ENCODE peak calls at places on chromosome 16, in six cellular contexts. K is psoas muscle; O is CD8-positive, alpha-beta T cell; N is uterus; I is bronchial epithelial cell; A is lung. B is an unnamed sample.
A peak's percentile ranks its signal among the peaks of the same experiment; 100 is the strongest.

GRCh38 chr16:35102780-35103403 is 1643.5 kb downstream of the TP53TG3F start:
- DNase-seq in N (no peak), O (no peak), I (no peak), K (no peak), A (no peak), B (peak; percentile 75)

GRCh38 chr16:82855471-82855870 is 228.7 kb downstream of the CDH13 start:
- DNase-seq in I (no peak), N (no peak), O (no peak), K (no peak), A (no peak), B (no peak)

GRCh38 chr16:69566437-69567030 is 768 bp downstream of the NFAT5 start:
- DNase-seq in I (peak; percentile 44), O (no peak), K (peak; percentile 77), A (peak; percentile 68), N (peak; percentile 62), B (peak; percentile 69)

GRCh38 chr16:74699666-74700065 is 996 bp downstream of the MLKL start:
- DNase-seq in I (no peak), A (no peak), O (no peak), N (no peak), K (no peak), B (no peak)

GRCh38 chr16:29729116-29729521 is 16.7 kb downstream of the C16orf54 start:
- DNase-seq in O (no peak), K (no peak), I (peak; percentile 52), A (no peak), N (no peak), B (no peak)

GRCh38 chr16:69727916-69728270 is 1.5 kb upstream of the NQO1 start:
- DNase-seq in I (no peak), O (no peak), A (peak; percentile 84), K (no peak), N (no peak), B (peak; percentile 36)

GRCh38 chr16:80063028-80063767 is 462.7 kb upstream of the MAF start:
- DNase-seq in I (no peak), O (no peak), K (no peak), A (no peak), N (peak; percentile 18), B (no peak)

GRCh38 chr16:12681653-12682052 is 122.0 kb downstream of the CPPED1 start:
- DNase-seq in K (no peak), I (no peak), N (no peak), O (no peak), A (no peak), B (no peak)

GRCh38 chr16:11632455-11632921 is 35.8 kb upstream of the SNN start:
- DNase-seq in O (no peak), K (peak; percentile 66), A (no peak), N (peak; percentile 78), I (no peak), B (peak; percentile 82)

DNA sequence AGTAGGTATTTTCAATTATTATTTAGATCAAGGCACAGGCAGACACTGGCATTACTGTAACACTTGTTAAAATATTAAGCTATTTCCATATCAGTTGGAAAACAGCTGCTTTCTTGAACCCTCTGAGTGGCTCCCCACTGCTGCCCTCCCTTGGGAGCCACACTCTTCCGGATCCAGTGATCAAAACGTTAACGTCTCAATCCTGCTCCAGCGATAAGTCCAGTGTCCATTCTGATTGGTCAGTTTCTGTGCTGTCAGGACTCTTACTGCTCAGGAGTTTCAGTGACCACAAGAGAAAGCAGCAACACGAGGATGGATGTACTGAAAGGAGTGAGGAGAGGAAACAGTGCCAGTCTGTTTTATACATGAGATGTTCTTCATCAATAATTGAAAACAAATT is 13.8 kb upstream of the ZKSCAN2 start:
- DNase-seq in N (no peak), O (no peak), I (no peak), A (no peak), K (no peak), B (no peak)
- H3K36me3 ChIP-seq in N (no peaks in the 10 kb centered on the region), O (no peaks in the 10 kb centered on the region), I (no peaks in the 10 kb centered on the region), A (no peaks in the 10 kb centered on the region), K (no peaks in the 10 kb centered on the region), B (no peaks in the 10 kb centered on the region)

DNA sequence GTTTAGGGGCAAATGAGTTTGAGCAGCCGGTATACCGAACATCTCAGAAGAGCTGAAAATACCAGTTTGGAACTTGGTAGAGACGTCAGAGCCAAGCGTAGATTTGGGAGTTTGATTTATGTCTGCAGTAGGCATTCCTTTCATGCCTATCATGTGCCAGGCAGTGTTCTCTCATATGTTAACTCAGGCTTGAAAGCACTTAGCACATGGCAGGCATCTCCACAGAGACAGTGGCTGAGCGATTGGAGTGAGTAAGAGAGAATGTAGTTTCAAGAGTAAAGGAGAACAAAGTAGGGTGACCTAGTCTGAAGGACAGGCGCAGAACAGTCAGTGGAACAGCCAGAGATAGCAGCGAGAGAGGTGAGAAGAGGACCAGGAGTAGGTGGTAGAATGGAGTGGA is 207.0 kb downstream of the FTO start:
- DNase-seq in N (no peak), A (no peak), O (no peak), I (no peak), K (no peak), B (no peak)
- H3K27me3 ChIP-seq in N (no peaks in the 10 kb centered on the region), A (no peaks in the 10 kb centered on the region), O (no peaks in the 10 kb centered on the region), I (no peaks in the 10 kb centered on the region), K (no peaks in the 10 kb centered on the region), B (no peaks in the 10 kb centered on the region)

GRCh38 chr16:4811242-4811641 is 8.8 kb upstream of the ROGDI start:
- DNase-seq in O (no peak), K (no peak), A (no peak), I (no peak), N (no peak), B (no peak)

GRCh38 chr16:4814046-4814445 is 11.6 kb upstream of the ROGDI start:
- DNase-seq in K (no peak), N (no peak), I (no peak), O (no peak), A (no peak), B (no peak)

GRCh38 chr16:4811773-4812172 is 9.3 kb upstream of the ROGDI start:
- DNase-seq in K (no peak), I (no peak), N (no peak), O (no peak), A (no peak), B (no peak)

GRCh38 chr16:4814542-4815173 is 12.2 kb upstream of the ROGDI start:
- DNase-seq in A (no peak), O (no peak), N (no peak), I (no peak), K (peak; percentile 79), B (no peak)

GRCh38 chr16:4813251-4814003 is 11.0 kb upstream of the ROGDI start:
- DNase-seq in N (no peak), K (no peak), O (no peak), A (no peak), I (no peak), B (no peak)
- H3K36me3 ChIP-seq in N (no peaks in the 10 kb centered on the region), K (no peaks in the 10 kb centered on the region), O (peaks cover 30% of the 10 kb centered on the region), A (peaks cover 14% of the 10 kb centered on the region), I (peaks cover 29% of the 10 kb centered on the region), B (no peaks in the 10 kb centered on the region)

GRCh38 chr16:88392111-88392510 is 9.4 kb downstream of the ZNF469 start:
- DNase-seq in K (no peak), O (no peak), I (no peak), A (no peak), N (no peak), B (no peak)

GRCh38 chr16:88390760-88391496 is 8.2 kb downstream of the ZNF469 start:
- DNase-seq in K (peak; percentile 82), A (no peak), N (no peak), O (no peak), I (no peak), B (no peak)

GRCh38 chr16:88390265-88390664 is 7.5 kb downstream of the ZNF469 start:
- DNase-seq in O (no peak), I (no peak), A (no peak), N (no peak), K (no peak), B (no peak)

GRCh38 chr16:88392616-88393015 is 9.9 kb downstream of the ZNF469 start:
- DNase-seq in I (no peak), A (no peak), K (no peak), O (no peak), N (no peak), B (no peak)

GRCh38 chr16:88391497-88391850 is 8.7 kb downstream of the ZNF469 start:
- DNase-seq in I (no peak), A (no peak), O (no peak), N (no peak), K (no peak), B (no peak)
- H3K27me3 ChIP-seq in I (no peaks in the 10 kb centered on the region), A (no peaks in the 10 kb centered on the region), O (no peaks in the 10 kb centered on the region), N (no peaks in the 10 kb centered on the region), K (no peaks in the 10 kb centered on the region), B (no peaks in the 10 kb centered on the region)

GRCh38 chr16:77677129-77677528 is 45.2 kb upstream of the NUDT7 start:
- DNase-seq in K (no peak), A (no peak), N (no peak), O (no peak), I (peak; percentile 54), B (no peak)

GRCh38 chr16:77679901-77680300 is 42.4 kb upstream of the NUDT7 start:
- DNase-seq in K (no peak), I (no peak), N (no peak), A (no peak), O (no peak), B (no peak)

GRCh38 chr16:77682586-77682985 is 39.7 kb upstream of the NUDT7 start:
- DNase-seq in A (no peak), K (no peak), O (no peak), I (no peak), N (no peak), B (no peak)

GRCh38 chr16:77680496-77680895 is 41.8 kb upstream of the NUDT7 start:
- DNase-seq in K (no peak), A (no peak), O (no peak), N (no peak), I (peak; percentile 74), B (no peak)

GRCh38 chr16:77679336-77679735 is 43.0 kb upstream of the NUDT7 start:
- DNase-seq in O (no peak), K (no peak), I (no peak), N (no peak), A (no peak), B (no peak)
- H3K36me3 ChIP-seq in O (no peaks in the 10 kb centered on the region), K (no peaks in the 10 kb centered on the region), I (no peaks in the 10 kb centered on the region), N (no peaks in the 10 kb centered on the region), A (no peaks in the 10 kb centered on the region), B (no peaks in the 10 kb centered on the region)

GRCh38 chr16:49860593-49860992 is 4.7 kb upstream of the ZNF423 start:
- DNase-seq in A (no peak), O (no peak), I (no peak), K (no peak), N (no peak), B (no peak)
- H3K27me3 ChIP-seq in A (no peaks in the 10 kb centered on the region), O (peaks cover 6% of the 10 kb centered on the region), I (peaks cover 16% of the 10 kb centered on the region), K (no peaks in the 10 kb centered on the region), N (no peaks in the 10 kb centered on the region), B (no peaks in the 10 kb centered on the region)